ENCODE peak calls at places on chromosome 5, in five cellular contexts. K is WERI-Rb-1; D is stimulated activated CD4-positive, alpha-beta T cell treated with anti-CD3 and anti-CD28 coated beads, Interleukin-4, amount 100 ng/mL, for 48 hours; X is SHP77; O is Caki2. M is an unnamed sample.

GRCh38 chr5:180689071-180689694 is 39.8 kb upstream of the FLT4 start:
- DNase-seq in K (no peak), D (peak), X (no peak), O (no peak), M (no peak)

GRCh38 chr5:96957125-96958041 is 21.5 kb downstream of the LNPEP start:
- DNase-seq in K (no peak), D (peak), X (no peak), O (no peak), M (no peak)

GRCh38 chr5:126369995-126370731 is 53.0 kb upstream of the GRAMD2B start:
- DNase-seq in K (no peak), D (no peak), X (no peak), O (peak), M (no peak)

GRCh38 chr5:175772747-175773533 is 98.4 kb upstream of the CPLX2 start:
- DNase-seq in K (no peak), D (no peak), X (no peak), O (no peak), M (no peak)

GRCh38 chr5:129361441-129362025 is 98.6 kb upstream of the ADAMTS19 start:
- DNase-seq in K (no peak), D (no peak), X (peak), O (no peak), M (no peak)

GRCh38 chr5:150777685-150778084 is 872 bp upstream of the SMIM3 start:
- DNase-seq in K (no peak), D (no peak), X (no peak), O (no peak), M (no peak)

GRCh38 chr5:119418782-119419101 is 33.6 kb upstream of the HSD17B4 start:
- DNase-seq in K (no peak), D (no peak), X (no peak), O (no peak), M (no peak)

GRCh38 chr5:131226899-131227298 is 37.0 kb upstream of the CDC42SE2 start:
- DNase-seq in K (no peak), D (no peak), X (no peak), O (no peak), M (no peak)

GRCh38 chr5:128082551-128083032 is 974 bp upstream of the SLC12A2 start:
- DNase-seq in K (no peak), D (no peak), X (no peak), O (no peak), M (no peak)

GRCh38 chr5:100902406-100903035 is 561 bp downstream of the ST8SIA4 start:
- DNase-seq in K (no peak), D (no peak), X (peak), O (peak), M (no peak)

GRCh38 chr5:116084231-116084630 is 594 bp upstream of the COMMD10 start:
- DNase-seq in K (peak), D (peak), X (no peak), O (no peak), M (peak)

GRCh38 chr5:91151947-91152346 is 231.2 kb downstream of the ARRDC3 start:
- DNase-seq in K (no peak), D (no peak), X (no peak), O (peak), M (no peak)

GRCh38 chr5:137954131-137954879 is 65.0 kb downstream of the PKD2L2 start:
- DNase-seq in K (no peak), D (no peak), X (no peak), O (peak), M (no peak)

GRCh38 chr5:52840286-52841050 is 52.8 kb downstream of the ITGA1 start:
- DNase-seq in K (no peak), D (no peak), X (no peak), O (no peak), M (no peak)